ENCODE peak calls at places on chromosomes 2 and 18, in ten cellular contexts. Q, S, W, I, F, Z, R, K, E and L are unnamed samples.

GRCh38 chr2:177400337-177400923 is 7.9 kb downstream of the AGPS start:
- DNase-seq in Q (no peak), S (no peak), W (no peak), I (no peak), F (no peak), Z (no peak), R (no peak), K (no peak), E (no peak), L (no peak)

GRCh38 chr2:36512705-36513104 is 85.3 kb downstream of the FEZ2 start:
- DNase-seq in Q (no peak), S (no peak), W (no peak), I (no peak), F (no peak), Z (no peak), R (no peak), K (no peak), E (no peak), L (peak)

GRCh38 chr2:42895796-42896145 is 103.4 kb upstream of the HAAO start:
- DNase-seq in Q (no peak), S (no peak), W (no peak), I (no peak), F (no peak), Z (no peak), R (no peak), K (no peak), E (no peak), L (no peak)

GRCh38 chr2:229501051-229501794 is 213.1 kb downstream of the DNER start:
- DNase-seq in Q (no peak), S (no peak), W (no peak), I (no peak), F (no peak), Z (no peak), R (no peak), K (no peak), E (no peak), L (no peak)

GRCh38 chr18:78936251-78937005 is 43.2 kb upstream of the SALL3 start:
- DNase-seq in Q (no peak), S (no peak), W (no peak), I (no peak), F (no peak), Z (no peak), R (no peak), K (no peak), E (no peak), L (no peak)

GRCh38 chr18:58316943-58317342 is 272.9 kb downstream of the NEDD4L start:
- DNase-seq in Q (no peak), S (no peak), W (peak), I (no peak), F (no peak), Z (no peak), R (no peak), K (no peak), E (no peak), L (no peak)

GRCh38 chr2:28068098-28068497 is 177.6 kb downstream of the BABAM2 start:
- DNase-seq in Q (no peak), S (no peak), W (peak), I (peak), F (no peak), Z (no peak), R (no peak), K (no peak), E (no peak), L (no peak)

GRCh38 chr18:31819106-31819924 is 58.6 kb upstream of the SLC25A52 start:
- DNase-seq in Q (peak), S (no peak), W (peak), I (no peak), F (no peak), Z (peak), R (no peak), K (no peak), E (no peak), L (peak)

GRCh38 chr2:240646900-240647502 is 21.7 kb downstream of the GPR35 start:
- DNase-seq in Q (no peak), S (no peak), W (no peak), I (no peak), F (no peak), Z (no peak), R (no peak), K (no peak), E (peak), L (no peak)

GRCh38 chr2:173271825-173272224 is 82.8 kb upstream of the CDCA7 start:
- DNase-seq in Q (no peak), S (no peak), W (no peak), I (peak), F (no peak), Z (no peak), R (no peak), K (no peak), E (no peak), L (no peak)

GRCh38 chr2:98460573-98461560 is 16.2 kb downstream of the INPP4A start:
- DNase-seq in Q (no peak), S (no peak), W (no peak), I (no peak), F (no peak), Z (peak), R (peak), K (no peak), E (no peak), L (no peak)

GRCh38 chr2:216350214-216350789 is 22.0 kb downstream of the MARCHF4 start:
- DNase-seq in Q (no peak), S (no peak), W (no peak), I (no peak), F (no peak), Z (no peak), R (peak), K (no peak), E (no peak), L (no peak)